ENCODE peak calls at places on chromosome 2, in four cellular contexts. E, C, T and K are unnamed samples. For H3K36me3, the result is how much of the 10 kb centered on the place peaks cover.

GRCh38 chr2:180077295-180077906 is 70.3 kb upstream of the CWC22 start:
- DNase-seq in E (peak), C (no peak), T (no peak), K (no peak)

GRCh38 chr2:212686285-212686895 is 147.8 kb upstream of the ERBB4 start:
- DNase-seq in E (peak), C (no peak), T (peak), K (peak)

GRCh38 chr2:150528861-150529801 is 41.7 kb upstream of the RND3 start:
- DNase-seq in E (peak), C (no peak), T (peak), K (peak)

GRCh38 chr2:135528006-135528405 is 3.0 kb downstream of the ZRANB3 start:
- DNase-seq in E (no peak), C (no peak), T (no peak), K (no peak)

GRCh38 chr2:149050188-149050587 is 11.7 kb downstream of the LYPD6B start:
- DNase-seq in E (no peak), C (no peak), T (no peak), K (peak)

GRCh38 chr2:3129867-3130266 is 247.8 kb downstream of the EIPR1 start:
- DNase-seq in E (no peak), C (no peak), T (no peak), K (no peak)

GRCh38 chr2:116719841-116720240 is 1094.7 kb upstream of the DDX18 start:
- DNase-seq in E (no peak), C (no peak), T (peak), K (no peak)

GRCh38 chr2:158305501-158305900 is 151.1 kb downstream of the CCDC148 start:
- DNase-seq in E (no peak), C (no peak), T (no peak), K (no peak)

GRCh38 chr2:22903616-22904015 is 481.4 kb upstream of the KLHL29 start:
- DNase-seq in E (no peak), C (no peak), T (no peak), K (no peak)

GRCh38 chr2:240624950-240625621 is at the start of gene GPR35:
- DNase-seq in E (no peak), C (peak), T (peak), K (peak)

GRCh38 chr2:14756981-14757657 is 124.6 kb downstream of the LRATD1 start:
- DNase-seq in E (no peak), C (no peak), T (peak), K (no peak)

GRCh38 chr2:26238301-26238958 is 6.0 kb downstream of the HADHA start:
- DNase-seq in E (no peak), C (no peak), T (no peak), K (no peak)

GRCh38 chr2:232327089-232328037 is 51.2 kb upstream of the ALPP start:
- DNase-seq in E (peak), C (peak), T (peak), K (peak)

GRCh38 chr2:85536479-85536878 is 2.5 kb upstream of the MAT2A start:
- DNase-seq in E (peak), C (no peak), T (peak), K (no peak)

GRCh38 chr2:111618953-111619902 is 264.8 kb downstream of the ANAPC1 start:
- DNase-seq in E (peak), C (no peak), T (no peak), K (no peak)

GRCh38 chr2:109275120-109276040 is 146.4 kb downstream of the SH3RF3 start:
- DNase-seq in E (no peak), C (peak), T (no peak), K (no peak)

GRCh38 chr2:221635949-221636348 is 63.8 kb upstream of the EPHA4 start:
- DNase-seq in E (peak), C (no peak), T (no peak), K (no peak)

GRCh38 chr2:236174608-236175001 is 6.4 kb upstream of the GBX2 start:
- DNase-seq in E (no peak), C (no peak), T (no peak), K (no peak)

GRCh38 chr2:36918307-36918706 is 48.0 kb downstream of the STRN start:
- DNase-seq in E (no peak), C (no peak), T (no peak), K (no peak)

GRCh38 chr2:149799296-149799695 is 211.7 kb upstream of the MMADHC start:
- DNase-seq in E (peak), C (no peak), T (no peak), K (no peak)

GRCh38 chr2:19989681-19990415 is at the start of gene WDR35:
- DNase-seq in E (peak), C (peak), T (peak), K (peak)

GRCh38 chr2:19990416-19990728 is 467 bp upstream of the WDR35 start:
- DNase-seq in E (no peak), C (no peak), T (no peak), K (no peak)

GRCh38 chr2:19987936-19988335 is 2.0 kb downstream of the WDR35 start:
- DNase-seq in E (no peak), C (no peak), T (no peak), K (peak)

GRCh38 chr2:19989342-19989680 is 594 bp downstream of the WDR35 start:
- DNase-seq in E (peak), C (no peak), T (no peak), K (no peak)

DNA sequence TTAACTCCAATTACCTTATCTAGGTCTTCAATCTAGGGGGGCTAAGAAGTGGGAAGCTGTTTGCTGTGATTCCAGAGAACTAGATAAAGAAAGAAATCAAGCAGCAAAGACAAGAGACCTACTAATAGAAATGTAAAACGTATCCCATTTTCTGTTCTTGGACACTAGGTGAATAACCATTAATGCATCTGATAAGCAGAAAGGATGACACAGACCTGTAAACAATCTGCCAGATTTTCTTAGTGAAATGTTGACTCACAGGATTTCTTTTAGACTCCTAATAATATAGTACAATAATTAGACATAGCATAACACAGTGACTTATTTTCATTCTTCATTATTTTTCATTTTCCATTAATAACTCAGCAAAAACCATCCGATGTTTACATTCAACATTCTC is 1.3 kb downstream of the WDR35 start:
- DNase-seq in E (no peak), C (no peak), T (no peak), K (no peak)
- H3K4me3 ChIP-seq in E (peak), C (no peak), T (peak), K (no peak)

DNA sequence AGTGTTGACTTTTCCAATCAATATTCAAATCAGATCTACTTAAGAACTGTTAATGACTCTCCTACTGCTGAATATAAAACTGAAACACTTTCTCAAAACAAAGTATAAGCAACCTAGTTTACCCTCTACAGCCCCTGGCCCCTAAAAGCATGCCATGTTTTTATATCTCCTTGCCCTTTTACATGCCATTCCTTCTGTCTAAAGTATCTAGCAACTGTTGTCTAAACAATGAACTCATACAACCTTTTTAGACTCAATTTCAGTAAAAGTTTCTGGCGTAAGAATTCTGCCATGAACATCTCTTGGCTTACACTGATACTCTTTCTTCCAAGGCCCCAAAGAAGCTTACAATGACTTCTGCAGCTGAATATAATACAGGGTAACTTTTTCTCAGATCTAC is 47.8 kb upstream of the GPR75 start:
- DNase-seq in E (no peak), C (no peak), T (no peak), K (no peak)
- H3K36me3 ChIP-seq in E (half or more), C (under half), T (half or more), K (under half)

GRCh38 chr2:160408575-160409291 is 84.9 kb downstream of the RBMS1 start:
- DNase-seq in E (no peak), C (no peak), T (no peak), K (no peak)

GRCh38 chr2:160409480-160409879 is 84.1 kb downstream of the RBMS1 start:
- DNase-seq in E (no peak), C (no peak), T (no peak), K (no peak)

GRCh38 chr2:160408205-160408561 is 85.4 kb downstream of the RBMS1 start:
- DNase-seq in E (no peak), C (no peak), T (no peak), K (no peak)

GRCh38 chr2:160406591-160407392 is 86.8 kb downstream of the RBMS1 start:
- DNase-seq in E (peak), C (peak), T (peak), K (peak)

GRCh38 chr2:160407393-160408204 is 86.0 kb downstream of the RBMS1 start:
- DNase-seq in E (peak), C (peak), T (peak), K (peak)
- TF ChIP-seq CTCF in E (no peak), C (no peak), T (no peak), K (no peak)

GRCh38 chr2:127084611-127085031 is 22.3 kb downstream of the BIN1 start:
- DNase-seq in E (no peak), C (no peak), T (no peak), K (no peak)
- H3K4me3 ChIP-seq in E (no peak), C (no peak), T (no peak), K (no peak)

DNA sequence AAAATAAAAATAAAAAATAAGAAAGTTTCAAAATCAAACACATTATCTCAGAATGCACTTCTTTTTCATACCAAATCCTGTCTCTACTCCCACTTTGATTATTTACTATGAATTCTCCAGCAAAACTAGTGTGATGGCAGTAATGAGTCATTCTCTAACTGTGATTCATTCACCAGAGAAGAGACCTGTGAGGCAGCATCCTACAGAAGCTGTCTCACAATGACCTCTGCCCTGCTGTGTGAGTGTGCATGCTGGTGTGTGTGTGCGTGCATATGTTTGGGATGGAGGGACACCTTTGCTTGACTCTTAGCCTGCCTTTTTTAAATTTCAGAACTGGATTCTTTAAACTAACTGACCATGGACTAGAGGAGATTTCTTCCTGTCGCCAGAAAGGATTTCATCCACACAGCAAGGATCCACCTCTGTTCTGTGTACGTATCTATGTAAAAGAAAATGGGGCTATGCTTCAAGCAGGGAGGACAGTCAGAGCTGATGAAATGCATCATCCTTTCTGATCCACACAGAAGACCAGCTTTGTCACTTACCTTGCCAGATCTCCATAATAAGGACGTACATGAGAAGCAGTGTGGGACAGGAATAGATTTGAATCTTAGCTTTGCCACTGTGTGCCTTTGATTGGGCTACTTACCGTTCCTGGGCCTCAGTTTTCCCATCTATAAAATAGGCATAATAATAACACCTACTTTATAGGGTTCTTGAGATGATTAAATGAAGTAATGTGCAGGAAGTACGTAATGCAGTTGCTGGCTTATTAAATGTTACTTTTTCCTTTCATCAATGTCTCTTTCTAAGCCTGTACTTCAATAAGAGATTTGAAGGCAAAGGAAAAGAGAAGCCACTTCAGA is 31.2 kb downstream of the STAMBP start:
- DNase-seq in E (peak), C (no peak), T (peak), K (no peak)
- H3K36me3 ChIP-seq in E (under half), C (under half), T (under half), K (under half)

GRCh38 chr2:234135750-234136221 is 85.3 kb downstream of the SPP2 start:
- DNase-seq in E (peak), C (peak), T (peak), K (peak)
- TF ChIP-seq CTCF in E (peak), C (peak), T (peak), K (peak)

DNA sequence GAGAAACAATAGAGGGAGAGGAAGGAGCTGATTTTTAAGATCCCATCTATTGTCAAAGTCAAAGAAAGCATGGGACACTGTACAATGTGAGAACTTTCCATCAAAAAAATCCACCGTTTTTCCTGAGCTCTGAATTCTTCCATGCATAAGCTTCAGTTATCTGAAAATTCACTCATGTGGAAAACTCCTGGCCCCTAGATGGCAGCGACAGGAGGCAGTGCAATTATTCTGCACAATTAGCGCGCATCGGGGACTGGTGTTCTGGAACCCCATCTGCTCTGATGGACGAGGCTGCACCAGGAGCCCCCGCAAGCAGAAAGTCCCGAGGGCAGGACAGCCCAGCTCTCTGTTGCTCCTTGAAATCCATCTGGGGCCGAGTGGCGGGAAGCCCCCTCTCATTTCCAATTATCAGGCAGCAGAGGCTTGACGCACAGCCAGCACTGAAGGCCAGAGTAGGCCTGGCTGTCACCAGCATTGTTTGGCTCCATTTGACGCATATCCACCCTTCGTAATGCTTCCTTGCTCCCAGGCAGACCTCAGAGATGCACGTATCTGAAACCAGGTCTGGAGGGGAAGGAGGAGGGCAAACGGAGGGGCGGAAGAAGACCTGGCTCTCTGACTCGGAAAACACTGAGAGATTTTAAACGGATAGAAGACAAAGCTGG is 70.0 kb downstream of the TNS1 start:
- DNase-seq in E (no peak), C (no peak), T (no peak), K (no peak)
- H3K4me3 ChIP-seq in E (no peak), C (no peak), T (no peak), K (no peak)

DNA sequence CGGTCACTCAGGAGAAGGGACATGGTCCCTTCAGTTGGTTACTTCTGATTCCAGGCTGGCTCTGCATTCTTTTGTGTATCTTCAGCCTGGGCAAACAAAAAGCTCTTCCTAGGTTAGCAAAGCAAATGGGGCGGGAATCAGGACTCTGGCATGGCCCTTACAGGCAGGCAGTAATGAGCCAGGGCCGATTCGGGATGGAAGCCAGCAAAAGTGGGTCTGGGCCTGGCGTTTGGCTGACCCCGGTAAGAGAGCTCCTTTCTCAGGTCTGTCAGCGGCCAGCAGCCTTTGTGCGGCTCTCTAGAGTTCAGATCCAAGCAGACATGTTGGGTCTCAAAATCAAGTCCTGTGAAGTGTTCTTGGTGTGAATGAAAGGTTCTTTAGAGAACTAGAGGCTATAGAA is 81.5 kb upstream of the EML6 start:
- DNase-seq in E (no peak), C (no peak), T (no peak), K (no peak)
- H3K36me3 ChIP-seq in E (under half), C (under half), T (half or more), K (under half)

GRCh38 chr2:67858886-67859285 is 203.9 kb downstream of the C1D start:
- DNase-seq in E (no peak), C (no peak), T (no peak), K (no peak)
- TF ChIP-seq CTCF in E (no peak), C (no peak), T (no peak), K (no peak)